ENCODE peak calls at places on chromosomes 13 and 19, in four cellular contexts. G is small intestine, M is fibroblast of lung, D is esophagus muscularis mucosa. W is an unnamed sample.

GRCh38 chr19:33419763-33420080 is 46.2 kb downstream of the CEBPG start:
- DNase-seq in G (no peak), M (no peak), D (no peak), W (no peak)

GRCh38 chr19:1872807-1873523 is 9.6 kb upstream of the KLF16 start:
- DNase-seq in G (no peak), M (no peak), D (no peak), W (no peak)

GRCh38 chr13:41590122-41590521 is 132.8 kb downstream of the RGCC start:
- DNase-seq in G (no peak), M (no peak), D (no peak), W (no peak)

GRCh38 chr13:32381539-32381938 is 46.4 kb downstream of the N4BP2L1 start:
- DNase-seq in G (peak; percentile 48), M (peak; percentile 4), D (no peak), W (no peak)

GRCh38 chr13:112690242-112690943 is 555 bp downstream of the ATP11A start:
- DNase-seq in G (peak; percentile 29), M (peak; percentile 45), D (no peak), W (peak; percentile 34)

GRCh38 chr19:44061038-44061437 is 9.2 kb downstream of the ZNF223 start:
- DNase-seq in G (no peak), M (no peak), D (no peak), W (no peak)

GRCh38 chr19:54029930-54030490 is 33.7 kb downstream of the VSTM1 start:
- DNase-seq in G (peak; percentile 58), M (peak; percentile 43), D (no peak), W (peak; percentile 49)

GRCh38 chr19:29815231-29815630 is 3.4 kb downstream of the CCNE1 start:
- DNase-seq in G (no peak), M (no peak), D (no peak), W (no peak)

GRCh38 chr13:19952850-19953249 is 5.7 kb upstream of the ZMYM2 start:
- DNase-seq in G (no peak), M (no peak), D (no peak), W (no peak)

GRCh38 chr19:41535029-41535622 is 40.8 kb upstream of the CEACAM21 start:
- DNase-seq in G (no peak), M (no peak), D (peak; percentile 10), W (no peak)

GRCh38 chr13:20714161-20714560 is 10.7 kb downstream of the IL17D start:
- DNase-seq in G (no peak), M (peak; percentile 63), D (no peak), W (peak; percentile 67)

GRCh38 chr13:28320884-28321574 is 173.9 kb downstream of the FLT1 start:
- DNase-seq in G (no peak), M (no peak), D (no peak), W (no peak)

GRCh38 chr13:74770361-74770760 is 636.2 kb upstream of the KLF12 start:
- DNase-seq in G (no peak), M (peak; percentile 94), D (no peak), W (no peak)

GRCh38 chr19:58336820-58337219 is 10.0 kb downstream of the ZSCAN22 start:
- DNase-seq in G (no peak), M (no peak), D (no peak), W (no peak)

GRCh38 chr19:3644351-3645066 is 17.9 kb upstream of the CACTIN start:
- DNase-seq in G (no peak), M (peak; percentile 41), D (no peak), W (peak; percentile 41)

GRCh38 chr19:16888629-16889371 is at the start of gene F2RL3:
- DNase-seq in G (peak; percentile 8), M (no peak), D (no peak), W (no peak)

GRCh38 chr13:24138911-24139310 is 21.6 kb upstream of the SPATA13 start:
- DNase-seq in G (no peak), M (no peak), D (no peak), W (no peak)

GRCh38 chr19:5036733-5037681 is 68.1 kb downstream of the KDM4B start:
- DNase-seq in G (no peak), M (peak; percentile 85), D (no peak), W (no peak)

GRCh38 chr19:10508707-10509106 is 5.6 kb upstream of the KEAP1 start:
- DNase-seq in G (no peak), M (no peak), D (no peak), W (peak; percentile 53)

GRCh38 chr13:23069571-23069970 is 111.2 kb upstream of the SGCG start:
- DNase-seq in G (no peak), M (peak; percentile 71), D (no peak), W (no peak)

GRCh38 chr19:13610042-13610691 is 103.9 kb upstream of the CACNA1A start:
- DNase-seq in G (peak; percentile 27), M (no peak), D (no peak), W (no peak)

GRCh38 chr13:43284162-43284561 is 260.8 kb downstream of the DNAJC15 start:
- DNase-seq in G (no peak), M (peak; percentile 81), D (no peak), W (no peak)

GRCh38 chr13:43830481-43830873 is 43.7 kb upstream of the ENOX1 start:
- DNase-seq in G (no peak), M (peak; percentile 83), D (no peak), W (no peak)

GRCh38 chr13:48125794-48126228 is 30.9 kb upstream of the MED4 start:
- DNase-seq in G (peak; percentile 60), M (peak; percentile 61), D (no peak), W (no peak)

GRCh38 chr19:13835791-13836723 is 40.8 kb downstream of the ZSWIM4 start:
- DNase-seq in G (no peak), M (no peak), D (no peak), W (peak; percentile 60)

GRCh38 chr19:51083181-51083580 is 494 bp upstream of the KLK14 start:
- DNase-seq in G (no peak), M (no peak), D (no peak), W (no peak)
- H3K27me3 ChIP-seq in G (no peaks in the 10 kb centered on the region), M (no peaks in the 10 kb centered on the region), D (no peaks in the 10 kb centered on the region), W (no peaks in the 10 kb centered on the region)

GRCh38 chr19:56839665-56840451 is 668 bp downstream of the PEG3 start:
- DNase-seq in G (no peak), M (peak; percentile 18), D (peak; percentile 96), W (no peak)

GRCh38 chr19:56841194-56841546 is 644 bp upstream of the PEG3 start:
- DNase-seq in G (no peak), M (no peak), D (no peak), W (no peak)

GRCh38 chr19:56838930-56839664 is 1.4 kb downstream of the PEG3 start:
- DNase-seq in G (peak; percentile 2), M (peak; percentile 22), D (peak; percentile 98), W (no peak)

GRCh38 chr19:56842421-56842820 is 1.9 kb upstream of the PEG3 start:
- DNase-seq in G (no peak), M (no peak), D (no peak), W (no peak)

DNA sequence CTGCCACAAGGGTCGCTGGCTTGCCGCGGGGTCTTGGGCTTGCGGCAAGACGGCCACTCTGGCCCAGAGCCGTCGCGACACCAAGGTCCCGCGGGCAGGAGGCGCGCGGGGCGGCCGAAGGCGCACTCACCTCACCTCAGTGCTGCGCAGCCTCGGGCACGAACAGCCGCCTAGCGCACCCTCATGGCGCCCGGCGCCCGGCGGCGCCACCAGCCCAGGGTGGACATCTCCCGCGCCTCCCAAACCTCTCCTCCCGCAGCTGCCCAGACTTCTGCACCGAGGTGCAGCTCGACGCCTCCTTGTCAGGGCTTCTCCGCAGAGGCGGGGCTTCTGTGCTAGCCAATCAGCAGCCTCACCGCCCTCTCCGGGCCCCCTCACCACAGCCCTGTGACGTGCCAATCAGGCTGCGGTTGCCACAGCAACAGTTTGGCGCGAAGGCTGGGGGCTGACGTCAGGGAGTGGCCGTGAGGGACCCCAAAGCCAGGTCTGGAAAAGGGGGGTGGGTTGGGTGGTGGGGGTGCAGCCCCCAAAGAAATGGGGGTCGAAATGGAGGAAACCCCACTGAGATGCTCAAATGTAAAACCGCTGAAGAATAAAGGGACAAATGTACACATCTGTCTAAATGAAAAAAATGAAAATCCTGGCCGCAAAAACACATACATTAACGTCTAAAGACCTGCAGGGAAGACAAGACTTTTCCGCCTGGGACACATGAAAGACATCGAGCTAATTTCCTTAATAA is at the start of the genes PEG3 and ZIM2:
- DNase-seq in G (no peak), M (no peak), D (no peak), W (no peak)
- H3K4me3 ChIP-seq in G (no peak within 1 kb of the TSS), M (no peak within 1 kb of the TSS), D (peak within 1 kb of the TSS; percentile 69), W (no peak within 1 kb of the TSS)

GRCh38 chr13:87120476-87120875 is 550.7 kb upstream of the SLITRK5 start:
- DNase-seq in G (no peak), M (no peak), D (no peak), W (no peak)

GRCh38 chr13:87122551-87122950 is 548.6 kb upstream of the SLITRK5 start:
- DNase-seq in G (no peak), M (peak; percentile 61), D (no peak), W (no peak)

GRCh38 chr13:87128006-87128405 is 543.2 kb upstream of the SLITRK5 start:
- DNase-seq in G (no peak), M (peak; percentile 19), D (no peak), W (peak; percentile 1)

GRCh38 chr13:87123987-87124784 is 547.0 kb upstream of the SLITRK5 start:
- DNase-seq in G (no peak), M (peak; percentile 100), D (no peak), W (peak; percentile 89)

DNA sequence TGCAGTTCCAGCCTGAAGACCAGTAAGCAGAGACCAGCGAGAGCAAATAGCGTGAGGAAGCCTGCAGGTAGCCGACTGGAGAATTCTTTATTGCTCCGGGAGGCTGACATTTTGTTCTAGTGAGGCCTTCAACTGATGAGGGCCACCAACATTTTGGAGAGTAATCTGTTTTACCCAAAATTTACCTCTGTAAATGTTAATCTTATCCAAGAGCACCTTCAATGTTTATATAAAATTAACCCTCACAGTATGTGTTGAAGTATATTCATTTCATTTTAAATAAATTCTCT is 546.4 kb upstream of the SLITRK5 start:
- DNase-seq in G (no peak), M (no peak), D (no peak), W (no peak)
- H3K36me3 ChIP-seq in G (no peaks in the 10 kb centered on the region), M (no peaks in the 10 kb centered on the region), D (no peaks in the 10 kb centered on the region), W (no peaks in the 10 kb centered on the region)

GRCh38 chr13:111493468-111493867 is 173.0 kb downstream of the TEX29 start:
- DNase-seq in G (no peak), M (no peak), D (no peak), W (no peak)
- H3K27me3 ChIP-seq in G (no peaks in the 10 kb centered on the region), M (no peaks in the 10 kb centered on the region), D (no peaks in the 10 kb centered on the region), W (no peaks in the 10 kb centered on the region)

GRCh38 chr19:38900816-38901215 is 1.0 kb downstream of the NFKBIB start:
- DNase-seq in G (no peak), M (no peak), D (no peak), W (no peak)
- H3K4me3 ChIP-seq in G (no peak overlapping the region), M (peak overlapping the region; percentile 34), D (peak overlapping the region; percentile 74), W (peak overlapping the region; percentile 79)

DNA sequence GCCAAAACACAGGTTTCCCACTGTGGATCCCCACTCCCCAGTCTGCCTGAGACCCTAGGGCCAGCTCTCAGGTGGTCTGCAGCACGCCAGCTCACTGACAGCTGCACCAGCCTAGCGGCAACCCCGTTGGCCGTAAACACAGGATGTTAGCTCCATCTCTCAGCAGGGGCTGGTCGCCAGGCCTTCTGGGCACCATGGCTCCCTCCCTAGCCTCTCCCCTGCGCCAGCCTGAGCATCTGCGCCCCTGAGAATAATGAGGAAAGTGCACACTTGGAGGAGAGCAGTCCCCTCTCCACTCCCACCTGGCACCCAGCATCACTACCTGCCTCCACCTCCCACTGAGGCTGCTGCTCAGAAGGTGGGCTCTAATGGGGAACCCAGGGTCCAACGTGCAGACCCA is 20.8 kb upstream of the EPHX3 start:
- DNase-seq in G (no peak), M (no peak), D (no peak), W (no peak)
- H3K36me3 ChIP-seq in G (peaks cover 18% of the 10 kb centered on the region), M (peaks cover 36% of the 10 kb centered on the region), D (peaks cover 67% of the 10 kb centered on the region), W (peaks cover 97% of the 10 kb centered on the region)